ENCODE peak calls at places on chromosomes 12 and 14, in four cellular contexts. One of them, this sample, is unnamed.

GRCh38 chr14:81516941-81517797 is 16.5 kb downstream of the SEL1L start:
- DNase-seq in NCI-H2081: no peak
- DNase-seq in cardiac fibroblast: peak
- DNase-seq in HTR-8/SVneo: no peak
- DNase-seq in this sample: no peak

GRCh38 chr14:46048127-46048526 is 603.5 kb downstream of the RPL10L start:
- DNase-seq in NCI-H2081: peak
- DNase-seq in HTR-8/SVneo: peak
- DNase-seq in cardiac fibroblast: peak
- DNase-seq in this sample: no peak

GRCh38 chr14:90293766-90294471 is 37.6 kb downstream of the PSMC1 start:
- DNase-seq in NCI-H2081: peak
- DNase-seq in cardiac fibroblast: no peak
- DNase-seq in HTR-8/SVneo: no peak
- DNase-seq in this sample: no peak

GRCh38 chr14:64654072-64654899 is 49.9 kb upstream of the PLEKHG3 start:
- DNase-seq in HTR-8/SVneo: peak
- DNase-seq in cardiac fibroblast: peak
- DNase-seq in NCI-H2081: no peak
- DNase-seq in this sample: peak

GRCh38 chr12:109583733-109584132 is 10.1 kb downstream of the MVK start:
- DNase-seq in HTR-8/SVneo: no peak
- DNase-seq in cardiac fibroblast: no peak
- DNase-seq in NCI-H2081: no peak
- DNase-seq in this sample: no peak

GRCh38 chr12:47105914-47106674 is 26.3 kb upstream of the AMIGO2 start:
- DNase-seq in cardiac fibroblast: no peak
- DNase-seq in HTR-8/SVneo: no peak
- DNase-seq in NCI-H2081: peak
- DNase-seq in this sample: peak

GRCh38 chr14:34688470-34689206 is 25.8 kb downstream of the CFL2 start:
- DNase-seq in NCI-H2081: no peak
- DNase-seq in cardiac fibroblast: no peak
- DNase-seq in HTR-8/SVneo: no peak
- DNase-seq in this sample: no peak

GRCh38 chr12:538731-539539 is 79.2 kb downstream of the B4GALNT3 start:
- DNase-seq in HTR-8/SVneo: no peak
- DNase-seq in cardiac fibroblast: peak
- DNase-seq in NCI-H2081: peak
- DNase-seq in this sample: peak

GRCh38 chr14:68569546-68569908 is 223.3 kb downstream of the ZFP36L1 start:
- DNase-seq in HTR-8/SVneo: no peak
- DNase-seq in NCI-H2081: no peak
- DNase-seq in cardiac fibroblast: no peak
- DNase-seq in this sample: no peak

GRCh38 chr12:27751386-27752047 is 28.5 kb upstream of the KLHL42 start:
- DNase-seq in cardiac fibroblast: no peak
- DNase-seq in HTR-8/SVneo: no peak
- DNase-seq in NCI-H2081: peak
- DNase-seq in this sample: no peak

GRCh38 chr14:57875985-57876384 is 10.1 kb upstream of the SLC35F4 start:
- DNase-seq in HTR-8/SVneo: no peak
- DNase-seq in cardiac fibroblast: no peak
- DNase-seq in NCI-H2081: no peak
- DNase-seq in this sample: no peak

GRCh38 chr14:33590891-33591630 is 359.8 kb downstream of the EGLN3 start:
- DNase-seq in HTR-8/SVneo: no peak
- DNase-seq in NCI-H2081: no peak
- DNase-seq in cardiac fibroblast: no peak
- DNase-seq in this sample: no peak

GRCh38 chr12:100332852-100333251 is 24.0 kb upstream of the SLC17A8 start:
- DNase-seq in NCI-H2081: no peak
- DNase-seq in cardiac fibroblast: no peak
- DNase-seq in HTR-8/SVneo: no peak
- DNase-seq in this sample: no peak

GRCh38 chr14:97120204-97121120 is 323.3 kb downstream of the VRK1 start:
- DNase-seq in cardiac fibroblast: no peak
- DNase-seq in HTR-8/SVneo: no peak
- DNase-seq in NCI-H2081: no peak
- DNase-seq in this sample: no peak

GRCh38 chr14:55000381-55000780 is 26.5 kb downstream of the WDHD1 start:
- DNase-seq in cardiac fibroblast: peak
- DNase-seq in NCI-H2081: no peak
- DNase-seq in HTR-8/SVneo: peak
- DNase-seq in this sample: no peak

GRCh38 chr12:50239355-50239891 is 43.9 kb downstream of the LIMA1 start:
- DNase-seq in HTR-8/SVneo: no peak
- DNase-seq in cardiac fibroblast: no peak
- DNase-seq in NCI-H2081: no peak
- DNase-seq in this sample: no peak

GRCh38 chr12:55068416-55069010 is 48.7 kb downstream of the NEUROD4 start:
- DNase-seq in HTR-8/SVneo: peak
- DNase-seq in NCI-H2081: peak
- DNase-seq in cardiac fibroblast: peak
- DNase-seq in this sample: peak

GRCh38 chr14:73887116-73887490 is 444 bp downstream of the ZNF410 start:
- DNase-seq in cardiac fibroblast: no peak
- DNase-seq in NCI-H2081: no peak
- DNase-seq in HTR-8/SVneo: no peak
- DNase-seq in this sample: no peak

GRCh38 chr12:126895946-126896520 is 1370.9 kb upstream of the TMEM132C start:
- DNase-seq in cardiac fibroblast: peak
- DNase-seq in HTR-8/SVneo: no peak
- DNase-seq in NCI-H2081: no peak
- DNase-seq in this sample: peak

GRCh38 chr12:123389560-123390351 is 5.8 kb downstream of the KMT5A start:
- DNase-seq in cardiac fibroblast: peak
- DNase-seq in HTR-8/SVneo: peak
- DNase-seq in NCI-H2081: no peak
- DNase-seq in this sample: no peak

GRCh38 chr12:32400114-32400672 is 835 bp downstream of the FGD4 start:
- DNase-seq in cardiac fibroblast: no peak
- DNase-seq in HTR-8/SVneo: no peak
- DNase-seq in NCI-H2081: no peak
- DNase-seq in this sample: no peak

GRCh38 chr12:114320101-114320500 is 85.8 kb downstream of the TBX5 start:
- DNase-seq in NCI-H2081: no peak
- DNase-seq in HTR-8/SVneo: no peak
- DNase-seq in cardiac fibroblast: no peak
- DNase-seq in this sample: no peak

GRCh38 chr12:122064780-122065588 is 13.6 kb upstream of the MLXIP start:
- DNase-seq in cardiac fibroblast: peak
- DNase-seq in HTR-8/SVneo: peak
- DNase-seq in NCI-H2081: no peak
- DNase-seq in this sample: peak

GRCh38 chr12:19850341-19851065 is 411.2 kb downstream of the AEBP2 start:
- DNase-seq in NCI-H2081: no peak
- DNase-seq in HTR-8/SVneo: no peak
- DNase-seq in cardiac fibroblast: peak
- DNase-seq in this sample: no peak

GRCh38 chr12:89676935-89677334 is 31.7 kb downstream of the ATP2B1 start:
- DNase-seq in HTR-8/SVneo: no peak
- DNase-seq in cardiac fibroblast: no peak
- DNase-seq in NCI-H2081: no peak
- DNase-seq in this sample: no peak

GRCh38 chr12:69579029-69579428 is 6.2 kb upstream of the CCT2 start:
- DNase-seq in cardiac fibroblast: no peak
- DNase-seq in HTR-8/SVneo: no peak
- DNase-seq in NCI-H2081: no peak
- DNase-seq in this sample: no peak

GRCh38 chr14:73207615-73208014 is 29.7 kb upstream of the PAPLN start:
- DNase-seq in NCI-H2081: no peak
- DNase-seq in cardiac fibroblast: no peak
- DNase-seq in HTR-8/SVneo: no peak
- DNase-seq in this sample: no peak

GRCh38 chr14:22822619-22823551 is 6.8 kb upstream of the MRPL52 start:
- DNase-seq in HTR-8/SVneo: peak
- DNase-seq in cardiac fibroblast: peak
- DNase-seq in NCI-H2081: no peak
- DNase-seq in this sample: peak

GRCh38 chr12:14698555-14698954 is 2.2 kb upstream of the GUCY2C start:
- DNase-seq in HTR-8/SVneo: no peak
- DNase-seq in NCI-H2081: no peak
- DNase-seq in cardiac fibroblast: no peak
- DNase-seq in this sample: no peak